ENCODE peak calls at places on chromosomes 3 and 15, in seven cellular contexts. D, G, R, Z, Y, J and F are unnamed samples.

GRCh38 chr15:96356494-96357455 is 26.3 kb downstream of the NR2F2 start:
- DNase-seq in G (peak), Z (peak), J (peak), R (peak), Y (peak), D (peak), F (no peak)

GRCh38 chr15:71677352-71677751 is 133.0 kb upstream of the NR2E3 start:
- DNase-seq in Z (no peak), J (no peak), Y (no peak), D (no peak), G (no peak), R (no peak), F (no peak)

GRCh38 chr3:3509665-3510064 is 289.6 kb upstream of the LRRN1 start:
- DNase-seq in G (no peak), D (no peak), Z (no peak), R (no peak), Y (no peak), J (no peak), F (no peak)

GRCh38 chr3:185272051-185272450 is 18.2 kb upstream of the EHHADH start:
- DNase-seq in J (no peak), Y (no peak), Z (no peak), R (no peak), G (no peak), D (no peak), F (no peak)

GRCh38 chr3:64616953-64617352 is 70.8 kb downstream of the ADAMTS9 start:
- DNase-seq in G (no peak), R (no peak), J (no peak), Y (no peak), D (no peak), Z (no peak), F (no peak)

GRCh38 chr3:42663581-42664442 is 10.3 kb downstream of the ZBTB47 start:
- DNase-seq in Z (no peak), Y (no peak), D (no peak), R (no peak), J (no peak), G (no peak), F (no peak)

GRCh38 chr15:74489518-74490338 is 28.8 kb upstream of the UBL7 start:
- DNase-seq in J (peak), R (peak), D (peak), G (peak), Z (peak), Y (peak), F (no peak)

GRCh38 chr3:16245613-16246012 is 19.1 kb downstream of the DPH3 start:
- DNase-seq in J (no peak), Y (no peak), R (no peak), G (no peak), D (no peak), Z (no peak), F (no peak)

GRCh38 chr3:30768703-30769550 is 125.5 kb downstream of the GADL1 start:
- DNase-seq in Z (peak), D (peak), J (peak), Y (peak), G (peak), R (peak), F (peak)

GRCh38 chr3:50352762-50353161 is 2.1 kb downstream of the CYB561D2 start:
- DNase-seq in D (no peak), Y (no peak), R (no peak), G (no peak), J (no peak), Z (no peak), F (no peak)

GRCh38 chr3:150627557-150627956 is 24.4 kb downstream of the SELENOT start:
- DNase-seq in Y (no peak), G (no peak), R (no peak), Z (no peak), J (no peak), D (no peak), F (no peak)

GRCh38 chr15:83248151-83248851 is 36.2 kb downstream of the BNC1 start:
- DNase-seq in J (no peak), Y (peak), Z (no peak), G (peak), D (peak), R (peak), F (peak)

GRCh38 chr15:38818156-38818745 is 253.6 kb upstream of the RASGRP1 start:
- DNase-seq in D (no peak), G (no peak), Z (no peak), R (no peak), J (no peak), Y (no peak), F (no peak)

GRCh38 chr3:113968986-113969385 is 21.2 kb downstream of the ZDHHC23 start:
- DNase-seq in G (no peak), R (no peak), J (no peak), Y (no peak), Z (no peak), D (no peak), F (no peak)

GRCh38 chr15:63598467-63599400 is 1.5 kb downstream of the FBXL22 start:
- DNase-seq in G (peak), R (no peak), Y (no peak), Z (no peak), D (no peak), J (no peak), F (no peak)

GRCh38 chr3:48086736-48087470 is 70.7 kb upstream of the MAP4 start:
- DNase-seq in Z (no peak), G (no peak), R (no peak), D (peak), Y (no peak), J (no peak), F (no peak)

GRCh38 chr3:147189016-147189415 is 217.3 kb downstream of the ZIC4 start:
- DNase-seq in J (no peak), Z (no peak), G (no peak), Y (no peak), R (no peak), D (no peak), F (no peak)

GRCh38 chr3:180329187-180329586 is 272.8 kb upstream of the TTC14 start:
- DNase-seq in G (no peak), R (no peak), Z (no peak), J (no peak), Y (no peak), D (no peak), F (no peak)

GRCh38 chr15:52559583-52559982 is 9.2 kb downstream of the ARPP19 start:
- DNase-seq in Z (no peak), J (no peak), Y (no peak), R (no peak), G (no peak), D (no peak), F (no peak)

GRCh38 chr15:90029024-90029423 is 27.9 kb downstream of the ZNF710 start:
- DNase-seq in J (no peak), R (no peak), Z (no peak), D (no peak), G (peak), Y (no peak), F (no peak)

GRCh38 chr3:40899286-40899712 is 300.0 kb upstream of the CTNNB1 start:
- DNase-seq in R (no peak), J (no peak), D (no peak), Z (no peak), Y (no peak), G (no peak), F (no peak)

GRCh38 chr3:159882367-159882766 is 106.3 kb upstream of the IL12A start:
- DNase-seq in D (no peak), R (no peak), Y (no peak), Z (no peak), J (no peak), G (no peak), F (peak)

GRCh38 chr15:99125061-99125990 is 20.4 kb downstream of the SYNM start:
- DNase-seq in D (no peak), Z (peak), J (no peak), G (no peak), R (no peak), Y (no peak), F (no peak)

GRCh38 chr3:175187586-175187985 is 328.5 kb downstream of the NAALADL2 start:
- DNase-seq in G (no peak), D (no peak), J (no peak), Z (no peak), Y (no peak), R (peak), F (no peak)